ENCODE peak calls at places on chromosome 6, in ten cellular contexts. B is T-cell; X is hypothalamus; Y is activated T-helper 2 cell treated with anti-CD3 and anti-CD28 coated beads, Interferon-gamma antibody, Interleukin-2, Interleukin-4, amounts not matched to agents 10 μg/mL and 5 μg/mL and 100 μg/mL, durations not matched to agents 14 hours and 24 hours and 36 hours; Z is psoas muscle; V is iPS-NIHi11; W is adrenal gland; I is stimulated activated CD4-positive, alpha-beta T cell treated with anti-CD3 and anti-CD28 coated beads, Interleukin-1b, Interleukin-23, amount 100 ng/mL, for 48 hours; N is NCI-H1092 treated with DMSO at 0.1 percent for 48 hours; K is substantia nigra. H is an unnamed sample.

GRCh38 chr6:130922922-130923321 is 95.7 kb downstream of the SMLR1 start:
- DNase-seq in B (no peak), X (no peak), Y (no peak), Z (no peak), V (no peak), W (no peak), I (no peak), N (no peak), K (no peak), H (no peak)

GRCh38 chr6:47740714-47741113 is 41.1 kb upstream of the OPN5 start:
- DNase-seq in B (no peak), X (no peak), Y (no peak), Z (no peak), V (no peak), W (no peak), I (no peak), N (no peak), K (no peak), H (no peak)

GRCh38 chr6:36968266-36968977 is 13.9 kb downstream of the PI16 start:
- DNase-seq in B (no peak), X (no peak), Y (no peak), Z (peak; percentile 78), V (no peak), W (peak; percentile 50), I (no peak), N (no peak), K (no peak), H (no peak)

GRCh38 chr6:165829376-165829775 is 166.3 kb upstream of the PDE10A start:
- DNase-seq in B (no peak), X (no peak), Y (no peak), Z (no peak), V (no peak), W (no peak), I (no peak), N (no peak), K (no peak), H (no peak)

GRCh38 chr6:138403324-138403800 is 661 bp upstream of the HEBP2 start:
- DNase-seq in B (no peak), X (no peak), Y (peak; percentile 18), Z (peak; percentile 74), V (peak; percentile 65), W (peak; percentile 34), I (peak; percentile 20), N (peak; percentile 18), K (peak; percentile 24), H (peak; percentile 24)

GRCh38 chr6:19994909-19995308 is 157.7 kb downstream of the ID4 start:
- DNase-seq in B (no peak), X (no peak), Y (no peak), Z (no peak), V (no peak), W (no peak), I (no peak), N (no peak), K (no peak), H (no peak)

GRCh38 chr6:72712921-72713320 is 91.1 kb downstream of the KCNQ5 start:
- DNase-seq in B (no peak), X (no peak), Y (no peak), Z (no peak), V (no peak), W (no peak), I (no peak), N (no peak), K (no peak), H (no peak)

GRCh38 chr6:5214570-5215052 is 46.1 kb downstream of the LYRM4 start:
- DNase-seq in B (no peak), X (peak; percentile 28), Y (no peak), Z (no peak), V (peak; percentile 65), W (peak; percentile 69), I (peak; percentile 35), N (no peak), K (peak; percentile 56), H (no peak)

GRCh38 chr6:146709036-146709622 is 110.4 kb downstream of the ADGB start:
- DNase-seq in B (no peak), X (no peak), Y (no peak), Z (no peak), V (peak; percentile 26), W (no peak), I (no peak), N (no peak), K (no peak), H (no peak)

GRCh38 chr6:38400764-38401163 is 239.0 kb downstream of the BTBD9 start:
- DNase-seq in B (no peak), X (no peak), Y (no peak), Z (no peak), V (no peak), W (no peak), I (no peak), N (no peak), K (no peak), H (no peak)

GRCh38 chr6:410555-411395 is 19.2 kb downstream of the IRF4 start:
- DNase-seq in B (no peak), X (no peak), Y (no peak), Z (no peak), V (no peak), W (no peak), I (no peak), N (no peak), K (no peak), H (no peak)

GRCh38 chr6:40413231-40413755 is 173.9 kb downstream of the LRFN2 start:
- DNase-seq in B (no peak), X (no peak), Y (no peak), Z (no peak), V (no peak), W (peak; percentile 28), I (no peak), N (no peak), K (no peak), H (no peak)

GRCh38 chr6:112348891-112349736 is 2.0 kb downstream of the RFPL4B start:
- DNase-seq in B (no peak), X (no peak), Y (no peak), Z (no peak), V (no peak), W (no peak), I (no peak), N (no peak), K (no peak), H (no peak)

GRCh38 chr6:56843476-56844349 is 111.2 kb upstream of the BEND6 start:
- DNase-seq in B (peak; percentile 54), X (peak; percentile 58), Y (peak; percentile 61), Z (peak; percentile 92), V (peak; percentile 88), W (peak; percentile 74), I (peak; percentile 60), N (peak; percentile 80), K (peak; percentile 59), H (peak; percentile 12)

GRCh38 chr6:38284772-38285406 is 354.8 kb downstream of the BTBD9 start:
- DNase-seq in B (no peak), X (no peak), Y (no peak), Z (no peak), V (no peak), W (no peak), I (no peak), N (no peak), K (no peak), H (no peak)

H was measured in T-helper 1 cell.